ENCODE peak calls at places on chromosomes 2 and 18, in four cellular contexts. O is K562, C is A549, Y is HepG2. A is an unnamed sample.

GRCh38 chr2:3127279-3127690 is 250.3 kb downstream of the EIPR1 start:
- DNase-seq in O (no peak), C (no peak), Y (no peak), A (no peak)

GRCh38 chr2:163466583-163466982 is 269.2 kb downstream of the FIGN start:
- DNase-seq in O (no peak), C (no peak), Y (no peak), A (no peak)

GRCh38 chr2:84880645-84881521 is at the start of gene TRABD2A:
- DNase-seq in O (peak; percentile 44), C (peak; percentile 40), Y (no peak), A (peak; percentile 67)

GRCh38 chr2:19863303-19864041 is 38.3 kb downstream of the TTC32 start:
- DNase-seq in O (peak; percentile 74), C (peak; percentile 70), Y (peak; percentile 76), A (peak; percentile 94)

GRCh38 chr2:76953733-76954347 is 568.3 kb downstream of the LRRTM4 start:
- DNase-seq in O (peak; percentile 9), C (peak; percentile 56), Y (peak; percentile 68), A (peak; percentile 36)

GRCh38 chr2:217979151-217979811 is 23.5 kb downstream of the TNS1 start:
- DNase-seq in O (no peak), C (no peak), Y (no peak), A (no peak)

GRCh38 chr18:36386150-36386920 is 88.8 kb downstream of the FHOD3 start:
- DNase-seq in O (no peak), C (no peak), Y (no peak), A (no peak)

GRCh38 chr2:40400336-40400953 is 51.4 kb downstream of the SLC8A1 start:
- DNase-seq in O (no peak), C (no peak), Y (no peak), A (no peak)

GRCh38 chr2:186841940-186842339 is 7.0 kb downstream of the ZSWIM2 start:
- DNase-seq in O (no peak), C (no peak), Y (no peak), A (no peak)

GRCh38 chr2:190318931-190319556 is 582 bp downstream of the HIBCH start:
- DNase-seq in O (peak; percentile 16), C (no peak), Y (no peak), A (no peak)

GRCh38 chr2:108943067-108943350 is 46.0 kb downstream of the EDAR start:
- DNase-seq in O (no peak), C (no peak), Y (no peak), A (no peak)

GRCh38 chr2:119011162-119011909 is 69.3 kb downstream of the MARCO start:
- DNase-seq in O (peak; percentile 55), C (peak; percentile 49), Y (peak; percentile 33), A (peak; percentile 82)

GRCh38 chr18:79203017-79203605 is 133.9 kb downstream of the ATP9B start:
- DNase-seq in O (no peak), C (no peak), Y (no peak), A (no peak)

DNA sequence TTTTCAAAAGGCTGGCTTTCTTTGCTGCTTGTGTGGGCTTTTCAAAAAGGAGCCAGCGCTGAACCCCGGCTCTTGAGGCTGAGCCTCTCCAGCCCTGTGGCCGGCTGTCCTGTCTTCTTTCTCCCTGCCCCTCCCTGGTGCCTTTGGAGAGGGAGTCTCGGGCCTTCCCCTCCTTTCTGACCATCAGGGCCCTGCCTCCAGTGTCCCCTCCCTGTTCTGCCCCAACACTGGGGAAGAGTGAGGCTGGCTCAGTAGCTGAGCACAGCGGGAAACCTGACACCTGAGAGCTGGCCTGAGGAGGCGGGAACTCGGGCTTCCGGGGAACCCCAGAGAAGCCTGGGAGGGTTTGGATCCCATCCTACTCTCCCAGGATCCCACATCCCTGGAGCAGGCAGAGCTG is 232.1 kb downstream of the LOXHD1 start:
- DNase-seq in O (no peak), C (no peak), Y (no peak), A (peak; percentile 58)
- TF ChIP-seq HMGXB4 in O (no peak), C (no peak), Y (no peak), A (no peak)

GRCh38 chr2:232976176-232976575 is 36.9 kb downstream of the NGEF start:
- DNase-seq in O (no peak), C (no peak), Y (no peak), A (no peak)
- TF ChIP-seq HMGXB4 in O (no peak), C (no peak), Y (no peak), A (no peak)

GRCh38 chr2:46471-47345 is at the start of gene FAM110C:
- DNase-seq in O (no peak), C (no peak), Y (peak; percentile 48), A (peak; percentile 71)
- TF ChIP-seq HMGXB4 in O (no peak), C (no peak), Y (no peak), A (no peak)

GRCh38 chr2:9818097-9818496 is 25.2 kb upstream of the TAF1B start:
- DNase-seq in O (no peak), C (no peak), Y (no peak), A (no peak)
- TF ChIP-seq HMGXB4 in O (no peak), C (no peak), Y (no peak), A (no peak)

GRCh38 chr2:230888824-230889400 is 24.2 kb downstream of the ITM2C start:
- DNase-seq in O (no peak), C (no peak), Y (no peak), A (no peak)

GRCh38 chr2:230886207-230886606 is 21.5 kb downstream of the ITM2C start:
- DNase-seq in O (no peak), C (no peak), Y (no peak), A (no peak)

GRCh38 chr2:230886641-230887040 is 21.9 kb downstream of the ITM2C start:
- DNase-seq in O (no peak), C (no peak), Y (no peak), A (no peak)

GRCh38 chr2:230887361-230887760 is 22.6 kb downstream of the ITM2C start:
- DNase-seq in O (no peak), C (no peak), Y (no peak), A (no peak)

GRCh38 chr2:230885467-230886130 is 20.9 kb downstream of the ITM2C start:
- DNase-seq in O (peak; percentile 39), C (no peak), Y (no peak), A (peak; percentile 56)
- TF ChIP-seq HMGXB4 in O (no peak), C (no peak), Y (no peak), A (no peak)